ENCODE peak calls at places on chromosomes 4 and X, in six cellular contexts. N, R, F, C, A and P are unnamed samples. For H3K9me3, the result is how much of the 10 kb centered on the place peaks cover.

GRCh38 chrX:88612870-88613329 is 134.1 kb upstream of the CPXCR1 start:
- DNase-seq in N (no peak), R (peak), F (no peak), C (no peak), A (no peak), P (no peak)

GRCh38 chrX:123976671-123977316 is 15.3 kb downstream of the STAG2 start:
- DNase-seq in N (no peak), R (no peak), F (no peak), C (no peak), A (peak), P (no peak)

GRCh38 chr4:47213971-47214370 is 182.6 kb downstream of the GABRB1 start:
- DNase-seq in N (no peak), R (no peak), F (no peak), C (no peak), A (peak), P (no peak)

GRCh38 chr4:41024556-41025491 is 189.5 kb downstream of the APBB2 start:
- DNase-seq in N (no peak), R (peak), F (no peak), C (no peak), A (peak), P (no peak)

GRCh38 chrX:38870386-38870895 is 69.2 kb downstream of the MID1IP1 start:
- DNase-seq in N (no peak), R (no peak), F (no peak), C (no peak), A (no peak), P (no peak)

GRCh38 chrX:48786341-48786800 is at the start of gene GATA1:
- DNase-seq in N (no peak), R (no peak), F (no peak), C (no peak), A (no peak), P (no peak)

GRCh38 chr4:78293348-78293747 is 236.2 kb downstream of the FRAS1 start:
- DNase-seq in N (no peak), R (no peak), F (no peak), C (no peak), A (no peak), P (no peak)

GRCh38 chr4:125314676-125315570 is at the start of gene FAT4:
- DNase-seq in N (peak), R (peak), F (peak), C (peak), A (peak), P (peak)

GRCh38 chr4:173827707-173828106 is 297.7 kb upstream of the HAND2 start:
- DNase-seq in N (no peak), R (peak), F (no peak), C (no peak), A (peak), P (no peak)

GRCh38 chr4:59973496-59973895 is 1226.6 kb upstream of the ADGRL3 start:
- DNase-seq in N (no peak), R (no peak), F (no peak), C (no peak), A (no peak), P (no peak)

GRCh38 chr4:123043013-123043412 is 120.6 kb upstream of the NUDT6 start:
- DNase-seq in N (no peak), R (no peak), F (no peak), C (no peak), A (no peak), P (no peak)
- H3K27ac ChIP-seq in N (no peak), R (no peak), F (no peak), C (no peak), A (no peak), P (no peak)

DNA sequence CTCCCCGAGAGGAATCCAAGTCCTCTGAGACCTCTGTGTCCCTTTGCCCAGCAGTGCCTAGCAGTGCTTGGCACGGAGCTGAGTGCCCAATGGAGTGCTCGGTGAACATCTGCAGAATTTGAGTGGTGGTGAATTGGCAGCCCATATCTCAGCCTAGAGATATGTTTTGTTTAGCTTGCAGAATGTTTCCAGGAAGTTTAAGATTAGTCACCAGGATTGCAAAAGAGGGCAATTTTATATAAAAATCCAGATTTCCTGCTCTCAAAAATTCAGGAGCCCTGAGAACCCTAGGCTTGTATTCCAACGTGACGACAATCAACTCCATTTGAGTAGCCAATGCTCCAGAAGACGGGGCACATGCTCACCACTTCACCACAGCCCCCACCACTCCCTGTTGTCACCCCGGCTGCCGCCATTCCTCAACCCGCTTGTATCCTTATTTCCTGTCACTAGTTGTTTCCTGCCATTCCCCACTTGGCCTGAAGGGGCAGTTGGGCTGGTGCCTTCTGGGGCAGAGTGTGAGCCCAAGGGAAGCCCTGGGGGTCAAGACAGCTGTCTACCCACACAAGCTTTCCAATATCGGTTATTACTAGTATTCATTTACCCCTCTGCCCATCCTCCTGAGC is 116.9 kb downstream of the EFNB1 start:
- DNase-seq in N (no peak), R (no peak), F (no peak), C (peak), A (peak), P (no peak)
- TF ChIP-seq CTCF in N (no peak), R (peak), F (no peak), C (peak), A (peak), P (no peak)

GRCh38 chr4:1227817-1228216 is 21.1 kb downstream of the CTBP1 start:
- DNase-seq in N (no peak), R (no peak), F (no peak), C (no peak), A (no peak), P (no peak)
- H3K9me3 ChIP-seq in N (under half), R (under half), F (under half), C (under half), A (under half), P (under half)

DNA sequence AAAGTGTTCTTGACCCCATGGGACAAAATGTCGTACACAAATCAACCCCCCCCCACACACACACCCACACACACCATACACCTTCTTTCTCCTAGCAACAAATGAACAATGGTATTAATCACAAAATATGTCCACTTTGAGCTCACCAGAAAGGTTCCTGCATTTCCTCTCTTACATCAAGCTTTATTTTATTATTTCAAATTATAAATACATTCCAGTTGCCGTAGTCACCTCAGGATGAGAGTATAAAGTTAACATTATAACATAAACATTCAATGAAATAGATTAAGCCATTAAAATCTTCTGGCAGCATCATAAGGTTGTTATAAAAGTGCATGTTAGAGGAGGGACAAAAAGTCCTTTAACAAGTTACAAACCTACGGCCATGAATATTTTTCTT is 7.3 kb downstream of the XK start:
- DNase-seq in N (no peak), R (no peak), F (no peak), C (no peak), A (no peak), P (no peak)
- H3K27ac ChIP-seq in N (no peak), R (no peak), F (no peak), C (no peak), A (no peak), P (no peak)

GRCh38 chr4:3399277-3400194 is 42.2 kb upstream of the HGFAC start:
- DNase-seq in N (no peak), R (no peak), F (peak), C (peak), A (no peak), P (no peak)
- TF ChIP-seq CTCF in N (no peak), R (no peak), F (no peak), C (no peak), A (no peak), P (no peak)

GRCh38 chr4:37671072-37671471 is 15.1 kb downstream of the RELL1 start:
- DNase-seq in N (no peak), R (no peak), F (no peak), C (no peak), A (no peak), P (no peak)

GRCh38 chr4:37667197-37668100 is 18.7 kb downstream of the RELL1 start:
- DNase-seq in N (no peak), R (no peak), F (no peak), C (no peak), A (no peak), P (no peak)

GRCh38 chr4:37666625-37667071 is 19.5 kb downstream of the RELL1 start:
- DNase-seq in N (no peak), R (no peak), F (no peak), C (peak), A (no peak), P (no peak)

GRCh38 chr4:37673523-37674192 is 12.5 kb downstream of the RELL1 start:
- DNase-seq in N (no peak), R (no peak), F (no peak), C (no peak), A (no peak), P (no peak)

GRCh38 chr4:37670249-37670648 is 15.9 kb downstream of the RELL1 start:
- DNase-seq in N (no peak), R (no peak), F (no peak), C (no peak), A (no peak), P (no peak)
- H3K9me3 ChIP-seq in N (under half), R (under half), F (under half), C (under half), A (under half), P (under half)

GRCh38 chrX:30228526-30228925 is 1.9 kb upstream of the MAGEB3 start:
- DNase-seq in N (no peak), R (peak), F (no peak), C (no peak), A (peak), P (no peak)

GRCh38 chrX:30220646-30221045 is 5.3 kb downstream of the MAGEB2 start:
- DNase-seq in N (no peak), R (no peak), F (no peak), C (no peak), A (peak), P (no peak)

GRCh38 chrX:30219372-30219771 is 4.0 kb downstream of the MAGEB2 start:
- DNase-seq in N (no peak), R (no peak), F (no peak), C (no peak), A (no peak), P (no peak)

GRCh38 chrX:30230395-30230794 is at the start of gene MAGEB3:
- DNase-seq in N (no peak), R (no peak), F (no peak), C (no peak), A (no peak), P (no peak)

GRCh38 chrX:30224541-30224940 is 5.9 kb upstream of the MAGEB3 start:
- DNase-seq in N (no peak), R (no peak), F (no peak), C (no peak), A (no peak), P (no peak)
- H3K27ac ChIP-seq in N (no peak), R (no peak), F (no peak), C (no peak), A (no peak), P (no peak)

GRCh38 chr4:172649143-172649542 is 519.5 kb upstream of the GALNT7 start:
- DNase-seq in N (no peak), R (no peak), F (no peak), C (no peak), A (no peak), P (no peak)
- TF ChIP-seq CTCF in N (no peak), R (no peak), F (no peak), C (no peak), A (no peak), P (no peak)

DNA sequence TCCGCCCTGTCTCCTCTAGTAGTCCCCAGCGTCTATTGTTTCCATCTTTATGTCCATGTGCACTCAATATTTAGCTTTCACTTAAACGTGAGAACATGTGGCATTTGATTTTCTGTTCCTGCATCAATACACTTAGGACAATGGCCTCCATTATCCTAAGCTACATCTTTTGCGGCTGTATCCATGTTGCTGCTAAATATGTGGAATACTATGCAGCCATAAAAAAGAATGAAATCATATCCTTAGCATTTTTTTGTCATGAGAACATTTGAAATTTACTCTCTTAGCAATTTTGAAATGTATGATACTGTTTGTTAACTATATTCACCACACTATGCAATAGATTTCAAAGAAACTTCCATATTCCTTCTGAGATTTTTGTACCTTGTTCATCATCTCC is 19.8 kb upstream of the CD38 start:
- DNase-seq in N (no peak), R (no peak), F (no peak), C (no peak), A (no peak), P (no peak)
- H3K9me3 ChIP-seq in N (under half), R (under half), F (under half), C (under half), A (under half), P (under half)

GRCh38 chrX:119478504-119478903 is 10.3 kb downstream of the SLC25A5 start:
- DNase-seq in N (no peak), R (no peak), F (no peak), C (no peak), A (no peak), P (no peak)
- H3K27ac ChIP-seq in N (no peak), R (no peak), F (peak), C (no peak), A (no peak), P (no peak)